ENCODE peak calls at places on chromosomes 1 and 21, in ten cellular contexts. U is left lung; O is left colon; K is uterus; E is left ventricle myocardium inferior; B is HS-27A; Z is NAMALWA; D is stomach; X is adrenal gland; L is stimulated activated CD4-positive, alpha-beta T cell treated with anti-CD3 and anti-CD28 coated beads, Interleukin-1b, Interleukin-23, amount 100 ng/mL, for 4 hours. G is an unnamed sample.

GRCh38 chr1:230326971-230327891 is 98.9 kb downstream of the PGBD5 start:
- DNase-seq in U (no peak), O (no peak), K (no peak), E (no peak), B (no peak), Z (no peak), D (no peak), X (peak), L (no peak), G (no peak)

GRCh38 chr1:68175621-68176398 is 56.5 kb downstream of the WLS start:
- DNase-seq in U (no peak), O (no peak), K (peak), E (no peak), B (no peak), Z (no peak), D (peak), X (peak), L (no peak), G (no peak)

GRCh38 chr1:180521474-180522203 is 19.3 kb upstream of the ACBD6 start:
- DNase-seq in U (no peak), O (no peak), K (no peak), E (no peak), B (no peak), Z (no peak), D (no peak), X (no peak), L (no peak), G (peak)

GRCh38 chr1:59718989-59719360 is 95.8 kb upstream of the HOOK1 start:
- DNase-seq in U (peak), O (no peak), K (no peak), E (peak), B (no peak), Z (no peak), D (no peak), X (no peak), L (no peak), G (no peak)

GRCh38 chr21:24514081-24514733 is 1093.1 kb downstream of the MRPL39 start:
- DNase-seq in U (no peak), O (no peak), K (no peak), E (no peak), B (no peak), Z (peak), D (no peak), X (no peak), L (no peak), G (no peak)

GRCh38 chr1:156781585-156782186 is 14.4 kb downstream of the PRCC start:
- DNase-seq in U (no peak), O (no peak), K (no peak), E (no peak), B (no peak), Z (no peak), D (no peak), X (no peak), L (no peak), G (no peak)

GRCh38 chr1:47181095-47181954 is 8.5 kb downstream of the PDZK1IP1 start:
- DNase-seq in U (no peak), O (no peak), K (no peak), E (no peak), B (no peak), Z (no peak), D (peak), X (no peak), L (no peak), G (peak)

GRCh38 chr21:17118638-17119384 is 394.0 kb upstream of the CXADR start:
- DNase-seq in U (no peak), O (no peak), K (no peak), E (peak), B (no peak), Z (no peak), D (no peak), X (peak), L (no peak), G (no peak)

GRCh38 chr21:34526618-34527290 is 14.7 kb upstream of the KCNE1 start:
- DNase-seq in U (peak), O (peak), K (peak), E (peak), B (peak), Z (peak), D (peak), X (peak), L (peak), G (peak)

GRCh38 chr1:78081980-78082860 is 36.5 kb downstream of the GIPC2 start:
- DNase-seq in U (no peak), O (no peak), K (no peak), E (no peak), B (no peak), Z (no peak), D (no peak), X (no peak), L (no peak), G (no peak)

GRCh38 chr1:58941471-58942289 is 157.8 kb upstream of the JUN start:
- DNase-seq in U (no peak), O (no peak), K (no peak), E (no peak), B (no peak), Z (no peak), D (peak), X (no peak), L (no peak), G (no peak)

GRCh38 chr1:71653952-71654351 is 573.1 kb upstream of the ZRANB2 start:
- DNase-seq in U (no peak), O (no peak), K (no peak), E (no peak), B (no peak), Z (no peak), D (no peak), X (no peak), L (no peak), G (no peak)

GRCh38 chr1:151992345-151993083 is 1.1 kb downstream of the S100A10 start:
- DNase-seq in U (peak), O (peak), K (peak), E (peak), B (peak), Z (no peak), D (peak), X (peak), L (no peak), G (peak)

GRCh38 chr1:154329551-154330131 is 4.3 kb downstream of the ATP8B2 start:
- DNase-seq in U (no peak), O (no peak), K (no peak), E (no peak), B (no peak), Z (no peak), D (no peak), X (no peak), L (no peak), G (peak)

GRCh38 chr1:14282583-14283186 is 315.8 kb upstream of the KAZN start:
- DNase-seq in U (no peak), O (no peak), K (no peak), E (no peak), B (no peak), Z (no peak), D (no peak), X (no peak), L (no peak), G (peak)

GRCh38 chr1:24210195-24210627 is 23.1 kb upstream of the IFNLR1 start:
- DNase-seq in U (no peak), O (no peak), K (no peak), E (no peak), B (no peak), Z (no peak), D (no peak), X (no peak), L (no peak), G (no peak)

GRCh38 chr1:245895455-245895959 is 611.6 kb downstream of the SMYD3 start:
- DNase-seq in U (no peak), O (no peak), K (no peak), E (no peak), B (no peak), Z (no peak), D (no peak), X (no peak), L (no peak), G (no peak)

GRCh38 chr21:20790113-20790512 is 208.1 kb upstream of the NCAM2 start:
- DNase-seq in U (no peak), O (no peak), K (no peak), E (no peak), B (no peak), Z (no peak), D (no peak), X (no peak), L (no peak), G (peak)

GRCh38 chr1:235635938-235636663 is 13.5 kb downstream of the GNG4 start:
- DNase-seq in U (no peak), O (no peak), K (no peak), E (no peak), B (no peak), Z (peak), D (no peak), X (no peak), L (no peak), G (no peak)

GRCh38 chr1:160135051-160135592 is 16.3 kb upstream of the ATP1A4 start:
- DNase-seq in U (peak), O (no peak), K (no peak), E (no peak), B (no peak), Z (no peak), D (no peak), X (no peak), L (no peak), G (no peak)

G was measured in mesendoderm.